ENCODE peak calls at places on chromosomes 2 and 18, in five cellular contexts. J, X, C, L and T are unnamed samples.

GRCh38 chr2:58769494-58770239 is 528.5 kb upstream of the FANCL start:
- DNase-seq in J (no peak), X (no peak), C (no peak), L (no peak), T (no peak)

GRCh38 chr2:25760319-25760718 is 86.9 kb upstream of the DTNB start:
- DNase-seq in J (no peak), X (no peak), C (no peak), L (no peak), T (no peak)

GRCh38 chr18:10304853-10305252 is 149.6 kb upstream of the APCDD1 start:
- DNase-seq in J (no peak), X (no peak), C (no peak), L (no peak), T (no peak)

GRCh38 chr18:69400976-69401474 is 337 bp downstream of the DOK6 start:
- DNase-seq in J (peak; percentile 8), X (no peak), C (no peak), L (peak; percentile 62), T (no peak)

GRCh38 chr18:79877163-79878091 is 74.0 kb downstream of the SLC66A2 start:
- DNase-seq in J (no peak), X (no peak), C (no peak), L (no peak), T (no peak)

GRCh38 chr2:102256281-102256680 is 55.1 kb upstream of the IL1RL1 start:
- DNase-seq in J (no peak), X (no peak), C (no peak), L (no peak), T (no peak)

GRCh38 chr2:70956141-70956540 is 20.4 kb downstream of the ATP6V1B1 start:
- DNase-seq in J (no peak), X (no peak), C (no peak), L (no peak), T (no peak)

GRCh38 chr2:237706257-237706656 is 78.9 kb downstream of the LRRFIP1 start:
- DNase-seq in J (no peak), X (no peak), C (no peak), L (no peak), T (no peak)

GRCh38 chr2:227415538-227416424 is 28.0 kb upstream of the SCYGR1 start:
- DNase-seq in J (peak; percentile 55), X (no peak), C (no peak), L (no peak), T (no peak)

GRCh38 chr2:27798948-27799645 is 27.6 kb downstream of the MRPL33 start:
- DNase-seq in J (no peak), X (no peak), C (no peak), L (peak; percentile 34), T (no peak)

GRCh38 chr2:19802088-19802806 is 99.5 kb downstream of the TTC32 start:
- DNase-seq in J (no peak), X (no peak), C (no peak), L (no peak), T (no peak)

GRCh38 chr2:55992465-55992864 is 68.9 kb upstream of the EFEMP1 start:
- DNase-seq in J (no peak), X (no peak), C (no peak), L (no peak), T (no peak)

GRCh38 chr2:120600786-120601185 is 134.9 kb upstream of the GLI2 start:
- DNase-seq in J (no peak), X (no peak), C (no peak), L (no peak), T (no peak)

GRCh38 chr2:121532894-121533293 is 2.2 kb downstream of the RNU4ATAC start:
- DNase-seq in J (no peak), X (no peak), C (no peak), L (no peak), T (no peak)

GRCh38 chr2:70901235-70902066 is 34.2 kb upstream of the ATP6V1B1 start:
- DNase-seq in J (no peak), X (no peak), C (no peak), L (peak; percentile 83), T (no peak)

GRCh38 chr2:145906356-145906755 is 1386.4 kb upstream of the ZEB2 start:
- DNase-seq in J (no peak), X (no peak), C (no peak), L (no peak), T (no peak)

GRCh38 chr2:27916293-27917015 is 25.9 kb downstream of the BABAM2 start:
- DNase-seq in J (no peak), X (no peak), C (no peak), L (no peak), T (no peak)

GRCh38 chr2:127865926-127866325 is 8.0 kb upstream of the POLR2D start:
- DNase-seq in J (no peak), X (no peak), C (no peak), L (no peak), T (no peak)

GRCh38 chr2:48346124-48346536 is 183.8 kb upstream of the STON1 start:
- DNase-seq in J (no peak), X (no peak), C (no peak), L (no peak), T (no peak)

GRCh38 chr2:102289129-102289528 is 22.2 kb upstream of the IL1RL1 start:
- DNase-seq in J (no peak), X (no peak), C (no peak), L (no peak), T (no peak)

DNA sequence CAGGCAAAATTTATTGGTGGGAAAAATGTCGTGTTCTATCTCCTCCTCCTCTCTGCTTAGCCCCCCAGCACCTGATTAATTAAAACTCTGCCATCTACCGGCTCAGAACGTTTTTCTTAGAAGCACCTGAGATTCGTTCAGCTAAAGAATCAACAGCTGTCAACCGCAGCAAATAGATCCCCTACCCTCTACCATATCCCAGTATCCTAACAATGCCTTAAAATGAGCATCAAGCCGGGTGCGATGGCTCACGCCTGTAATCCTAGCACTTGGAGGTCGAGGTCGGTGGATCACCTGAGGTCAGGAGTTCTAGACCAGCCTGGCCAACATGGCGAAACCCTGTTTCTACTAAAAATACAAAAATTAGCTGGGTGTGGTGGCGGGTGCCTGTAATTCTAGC is 165.4 kb downstream of the FMNL2 start:
- DNase-seq in J (no peak), X (no peak), C (no peak), L (no peak), T (no peak)
- TF ChIP-seq CTCF in J (no peak), X (no peak), C (no peak), L (no peak), T (no peak)

GRCh38 chr18:5061785-5062184 is 135.3 kb downstream of the AKAIN1 start:
- DNase-seq in J (no peak), X (no peak), C (no peak), L (no peak), T (no peak)

GRCh38 chr18:5068856-5069255 is 128.2 kb downstream of the AKAIN1 start:
- DNase-seq in J (no peak), X (no peak), C (no peak), L (no peak), T (no peak)

GRCh38 chr18:5064846-5065245 is 132.2 kb downstream of the AKAIN1 start:
- DNase-seq in J (no peak), X (no peak), C (no peak), L (no peak), T (no peak)

GRCh38 chr18:5060543-5060942 is 136.5 kb downstream of the AKAIN1 start:
- DNase-seq in J (no peak), X (no peak), C (no peak), L (no peak), T (no peak)

DNA sequence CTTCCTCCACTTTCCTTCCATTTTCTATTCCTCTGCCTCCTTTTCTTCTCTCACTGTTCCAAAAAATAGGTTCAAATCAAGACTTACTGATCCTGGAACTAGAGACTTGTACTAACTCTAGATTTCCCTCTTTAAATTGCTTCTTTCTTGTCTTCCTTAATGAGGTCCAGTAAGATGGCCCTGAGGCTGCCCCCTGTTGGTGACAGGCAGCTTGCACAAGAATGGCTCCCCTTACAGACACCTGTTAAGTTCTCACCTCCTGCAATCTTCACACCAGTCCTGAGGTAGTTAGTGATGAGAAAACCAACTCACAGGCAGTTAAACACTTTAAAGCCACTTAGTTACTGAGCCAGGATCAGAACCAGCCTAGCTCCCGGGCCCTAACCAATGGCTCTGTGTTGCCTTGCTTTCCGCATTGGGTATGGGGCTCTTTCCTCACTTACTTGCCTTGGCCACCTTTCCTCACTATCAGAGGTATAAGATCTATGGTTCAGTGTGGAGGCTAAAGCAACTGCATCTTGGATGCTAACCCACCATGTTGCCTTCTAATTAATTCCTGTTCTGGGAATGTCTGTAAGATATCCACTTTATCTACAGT is 130.6 kb downstream of the AKAIN1 start:
- DNase-seq in J (peak; percentile 51), X (peak; percentile 30), C (no peak), L (peak; percentile 68), T (peak; percentile 41)
- TF ChIP-seq CTCF in J (peak; percentile 59), X (peak; percentile 10), C (no peak), L (peak; percentile 65), T (peak; percentile 84)

GRCh38 chr2:66281980-66282379 is 152.9 kb upstream of the MEIS1 start:
- DNase-seq in J (no peak), X (no peak), C (no peak), L (no peak), T (no peak)

GRCh38 chr2:66271777-66272176 is 163.1 kb upstream of the MEIS1 start:
- DNase-seq in J (no peak), X (no peak), C (no peak), L (no peak), T (no peak)

GRCh38 chr2:66279024-66279423 is 155.9 kb upstream of the MEIS1 start:
- DNase-seq in J (no peak), X (no peak), C (no peak), L (no peak), T (no peak)

GRCh38 chr2:66270247-66270646 is 164.7 kb upstream of the MEIS1 start:
- DNase-seq in J (no peak), X (no peak), C (no peak), L (no peak), T (no peak)

DNA sequence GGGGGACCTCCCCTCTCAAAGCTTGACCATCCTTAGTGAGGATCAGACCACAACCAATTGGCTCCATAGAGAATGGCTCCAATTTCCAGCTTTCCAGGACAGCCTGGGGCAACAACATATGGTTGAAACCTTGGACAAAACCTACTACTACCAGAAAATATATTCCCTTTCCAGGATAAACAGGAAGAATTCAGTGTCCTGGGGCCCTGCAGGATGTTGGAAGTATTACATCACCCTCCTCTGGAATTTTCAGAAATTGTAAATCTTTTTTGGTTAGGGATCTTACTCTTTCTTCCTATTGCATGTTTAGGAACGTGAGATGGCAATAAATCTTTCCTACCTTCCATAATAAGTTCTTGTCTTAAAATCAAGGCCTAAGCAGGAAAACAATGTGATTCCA is 158.9 kb upstream of the MEIS1 start:
- DNase-seq in J (no peak), X (no peak), C (no peak), L (no peak), T (no peak)
- TF ChIP-seq CTCF in J (no peak), X (no peak), C (no peak), L (no peak), T (no peak)

DNA sequence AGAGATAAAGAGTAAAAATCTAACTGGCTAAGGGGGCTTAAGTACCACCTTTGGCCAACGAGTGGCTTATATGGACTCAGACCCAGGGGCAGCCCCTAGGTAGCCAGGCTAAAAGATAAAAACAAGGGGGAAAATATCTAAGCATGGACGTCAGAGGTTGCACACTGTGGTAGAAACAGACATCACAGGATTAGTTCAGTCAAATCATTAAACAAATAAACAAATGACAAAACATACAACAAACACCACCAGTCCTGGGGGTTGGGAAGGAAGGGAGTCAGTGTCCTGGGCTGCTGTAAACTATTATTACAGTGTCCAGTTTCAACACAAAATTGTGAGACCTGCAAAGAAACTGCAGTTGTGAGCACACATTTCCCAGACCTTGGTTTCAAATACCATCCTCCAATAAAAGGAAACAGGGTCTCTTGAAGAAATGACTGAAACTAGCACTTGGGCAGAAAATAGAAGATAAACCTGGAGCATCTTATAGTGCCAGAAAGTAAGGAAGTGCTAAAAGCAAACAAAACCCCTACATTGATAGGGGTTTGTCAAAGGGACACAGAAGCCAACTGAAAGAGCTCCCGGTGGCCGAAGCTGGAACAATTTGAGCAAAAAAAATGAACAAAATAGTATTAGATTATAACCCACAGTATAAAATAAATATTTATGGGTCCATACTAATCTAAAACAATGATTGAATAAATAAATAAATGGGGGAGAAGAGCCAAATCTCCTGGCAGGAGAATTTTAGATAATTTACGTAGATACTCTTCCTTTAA is 154.8 kb upstream of the KLF7 start:
- DNase-seq in J (no peak), X (no peak), C (no peak), L (no peak), T (no peak)
- TF ChIP-seq CTCF in J (no peak), X (no peak), C (no peak), L (no peak), T (no peak)